ENCODE peak calls at places on chromosomes 5 and 9, in ten cellular contexts. Y is hypothalamus; V is AG08396; N is stimulated activated naive CD8-positive, alpha-beta T cell treated with anti-CD3 and anti-CD28 coated beads, Interleukin-15, Interleukin-2, amounts not matched to agents 100 U/mL and 50 U/mL, for 24 hours; P is ureter; S is activated gamma-delta T cell; G is KG1; Q is M059J; X is mesothelial cell of epicardium; W is ELR. L is an unnamed sample.

GRCh38 chr5:157160001-157160400 is 6.1 kb downstream of the GARIN3 start:
- DNase-seq in N (no peak), G (no peak), W (no peak), S (no peak), Q (no peak), X (no peak), P (no peak), V (no peak), Y (no peak), L (no peak)

GRCh38 chr9:97703437-97704326 is 6.5 kb upstream of the XPA start:
- DNase-seq in W (peak), Q (peak), G (no peak), S (no peak), X (no peak), V (peak), N (peak), P (no peak), Y (no peak), L (peak)

GRCh38 chr9:137149942-137150484 is 11.1 kb downstream of the GRIN1 start:
- DNase-seq in G (no peak), S (no peak), X (no peak), W (peak), Q (no peak), N (no peak), Y (no peak), P (no peak), V (no peak), L (no peak)

GRCh38 chr9:94928271-94928670 is 201.8 kb downstream of the AOPEP start:
- DNase-seq in P (no peak), S (no peak), G (no peak), N (no peak), V (no peak), W (no peak), Y (no peak), Q (no peak), X (no peak), L (no peak)

GRCh38 chr5:137091473-137091872 is 407.7 kb downstream of the SPOCK1 start:
- DNase-seq in P (no peak), X (no peak), Y (peak), V (no peak), Q (peak), S (no peak), G (no peak), N (no peak), W (no peak), L (no peak)

GRCh38 chr9:83649080-83649479 is 26.1 kb downstream of the IDNK start:
- DNase-seq in P (peak), V (peak), G (peak), Q (peak), S (peak), W (peak), X (no peak), Y (peak), N (peak), L (no peak)

GRCh38 chr5:179509845-179510244 is 40.5 kb upstream of the RUFY1 start:
- DNase-seq in P (no peak), S (no peak), N (no peak), W (no peak), V (no peak), X (no peak), Y (no peak), Q (no peak), G (no peak), L (no peak)

GRCh38 chr5:89353837-89354551 is 471.0 kb upstream of the MEF2C start:
- DNase-seq in Q (no peak), P (no peak), X (no peak), N (no peak), G (no peak), Y (no peak), S (no peak), V (no peak), W (no peak), L (no peak)

GRCh38 chr5:65861830-65862241 is 64.5 kb upstream of the ERBIN start:
- DNase-seq in P (no peak), W (peak), N (no peak), X (no peak), V (peak), Q (peak), S (no peak), Y (no peak), G (no peak), L (peak)

GRCh38 chr5:172984244-172984953 is 828 bp downstream of the ATP6V0E1 start:
- DNase-seq in X (peak), S (peak), Y (peak), V (peak), Q (peak), N (peak), G (peak), W (peak), P (peak), L (peak)

L was measured in amniotic stem cell.